ENCODE peak calls at places on chromosomes 7 and 10, in eight cellular contexts. Q is fibroblast of lung, C is body of pancreas, O is tibial nerve, G is transverse colon, L is GM23338, N is testis, R is PC-9. E is an unnamed sample.
A peak's percentile ranks its signal among the peaks of the same experiment; 100 is the strongest.

GRCh38 chr10:100735087-100735344 is 10.4 kb upstream of the PAX2 start:
- DNase-seq in Q (no peak), C (no peak), O (no peak), G (no peak), L (no peak), N (no peak), R (no peak), E (no peak)

GRCh38 chr7:133230591-133231194 is 22.2 kb upstream of the EXOC4 start:
- DNase-seq in Q (peak; percentile 70), C (peak; percentile 75), O (no peak), G (peak; percentile 35), L (peak; percentile 78), N (peak; percentile 84), R (peak; percentile 25), E (peak; percentile 54)

GRCh38 chr7:31776616-31777015 is 89.6 kb downstream of the PPP1R17 start:
- DNase-seq in Q (peak; percentile 28), C (no peak), O (no peak), G (no peak), L (no peak), N (no peak), R (no peak), E (no peak)

GRCh38 chr7:135602304-135602703 is 44.6 kb downstream of the NUP205 start:
- DNase-seq in Q (no peak), C (no peak), O (no peak), G (no peak), L (no peak), N (no peak), R (no peak), E (no peak)

GRCh38 chr7:44213872-44214595 is 13.3 kb downstream of the YKT6 start:
- DNase-seq in Q (peak; percentile 47), C (no peak), O (no peak), G (no peak), L (peak; percentile 89), N (no peak), R (no peak), E (peak; percentile 79)

GRCh38 chr7:70693690-70694356 is 438.1 kb upstream of the GALNT17 start:
- DNase-seq in Q (peak; percentile 57), C (peak; percentile 59), O (peak; percentile 49), G (peak; percentile 85), L (peak; percentile 80), N (peak; percentile 69), R (no peak), E (peak; percentile 81)

GRCh38 chr10:34581871-34582532 is 233.1 kb downstream of the PARD3 start:
- DNase-seq in Q (peak; percentile 52), C (no peak), O (no peak), G (no peak), L (no peak), N (no peak), R (no peak), E (no peak)

GRCh38 chr10:126895214-126895781 is 9.9 kb upstream of the DOCK1 start:
- DNase-seq in Q (no peak), C (peak; percentile 57), O (no peak), G (no peak), L (no peak), N (no peak), R (no peak), E (no peak)

GRCh38 chr10:84256510-84257342 is 11.9 kb downstream of the RGR start:
- DNase-seq in Q (peak; percentile 44), C (peak; percentile 41), O (peak; percentile 30), G (peak; percentile 56), L (peak; percentile 95), N (peak; percentile 69), R (peak; percentile 44), E (peak; percentile 72)

GRCh38 chr7:123367508-123368122 is 166.8 kb downstream of the IQUB start:
- DNase-seq in Q (peak; percentile 59), C (peak; percentile 32), O (no peak), G (no peak), L (peak; percentile 71), N (peak; percentile 47), R (peak; percentile 15), E (peak; percentile 26)

GRCh38 chr10:12243860-12244620 is 48.1 kb downstream of the CDC123 start:
- DNase-seq in Q (no peak), C (no peak), O (no peak), G (no peak), L (no peak), N (no peak), R (no peak), E (no peak)

GRCh38 chr7:83861876-83862275 is 212.9 kb upstream of the SEMA3E start:
- DNase-seq in Q (no peak), C (no peak), O (no peak), G (no peak), L (no peak), N (no peak), R (no peak), E (no peak)

GRCh38 chr10:132016514-132016913 is 34.8 kb upstream of the BNIP3 start:
- DNase-seq in Q (no peak), C (no peak), O (no peak), G (no peak), L (no peak), N (no peak), R (no peak), E (no peak)

GRCh38 chr7:28358423-28358868 is 53.9 kb upstream of the CREB5 start:
- DNase-seq in Q (peak; percentile 99), C (no peak), O (no peak), G (no peak), L (peak; percentile 41), N (no peak), R (no peak), E (no peak)

GRCh38 chr7:28203498-28204240 is 23.1 kb upstream of the JAZF1 start:
- DNase-seq in Q (peak; percentile 20), C (no peak), O (no peak), G (no peak), L (no peak), N (no peak), R (no peak), E (no peak)

GRCh38 chr10:68550747-68551411 is 9.3 kb upstream of the TET1 start:
- DNase-seq in Q (peak; percentile 89), C (peak; percentile 56), O (no peak), G (peak; percentile 60), L (peak; percentile 97), N (peak; percentile 76), R (peak; percentile 49), E (peak; percentile 74)

GRCh38 chr10:70799124-70799523 is 13.9 kb upstream of the TBATA start:
- DNase-seq in Q (no peak), C (no peak), O (no peak), G (no peak), L (no peak), N (no peak), R (no peak), E (no peak)

GRCh38 chr7:44307301-44307900 is 18.0 kb downstream of the CAMK2B start:
- DNase-seq in Q (peak; percentile 54), C (no peak), O (no peak), G (no peak), L (peak; percentile 62), N (peak; percentile 5), R (peak; percentile 74), E (peak; percentile 70)

GRCh38 chr7:128919241-128919640 is 8.7 kb upstream of the KCP start:
- DNase-seq in Q (no peak), C (no peak), O (no peak), G (no peak), L (no peak), N (no peak), R (no peak), E (no peak)

GRCh38 chr10:71361581-71361980 is 35.1 kb upstream of the CDH23 start:
- DNase-seq in Q (no peak), C (no peak), O (no peak), G (no peak), L (no peak), N (no peak), R (no peak), E (no peak)

GRCh38 chr10:16586358-16587138 is 64.9 kb upstream of the C1QL3 start:
- DNase-seq in Q (no peak), C (no peak), O (no peak), G (no peak), L (no peak), N (no peak), R (no peak), E (no peak)

GRCh38 chr10:82934429-82934828 is 1059.4 kb downstream of the NRG3 start:
- DNase-seq in Q (no peak), C (no peak), O (no peak), G (no peak), L (peak; percentile 47), N (no peak), R (no peak), E (peak; percentile 15)
- TF ChIP-seq CTCF in Q (no peak), C (no peak), O (no peak), G (no peak), L (peak; percentile 59), N (no peak), R (no peak), E (peak; percentile 38)

GRCh38 chr10:88428976-88429375 is 154.1 kb downstream of the RNLS start:
- DNase-seq in Q (no peak), C (no peak), O (no peak), G (no peak), L (no peak), N (no peak), R (no peak), E (no peak)
- H3K27ac ChIP-seq in Q (no peak overlapping the region), C (no peak overlapping the region), O (no peak overlapping the region), G (no peak overlapping the region), L (no peak overlapping the region), N (no peak overlapping the region), R (peak overlapping the region; percentile 78), E (peak overlapping the region; percentile 23)

DNA sequence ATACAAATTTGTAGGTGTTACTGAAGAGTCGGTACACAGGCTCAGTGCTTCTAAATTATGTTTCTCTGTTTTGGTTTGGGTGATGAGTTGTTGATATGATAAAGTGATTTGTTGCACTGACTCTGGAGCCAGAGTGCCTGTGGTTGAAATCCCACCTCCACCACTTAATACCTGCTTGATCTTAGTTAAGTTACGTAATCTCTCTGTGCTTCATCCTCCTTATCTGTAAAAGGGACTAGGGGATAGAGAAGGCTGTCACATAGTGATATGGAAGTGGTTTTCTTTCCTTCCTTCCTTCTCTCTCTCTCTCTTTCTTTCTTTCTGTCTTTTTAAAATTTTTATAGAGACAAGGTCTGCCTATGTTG is 664 bp upstream of the HPS6 start:
- DNase-seq in Q (no peak), C (no peak), O (no peak), G (no peak), L (no peak), N (no peak), R (no peak), E (no peak)
- H3K4me3 ChIP-seq in Q (no peak overlapping the region), C (no peak overlapping the region), O (peak overlapping the region; percentile 65), G (no peak overlapping the region), L (peak overlapping the region; percentile 90), N (peak overlapping the region; percentile 94), R (peak overlapping the region; percentile 81), E (peak overlapping the region; percentile 85)

GRCh38 chr10:102945449-102945848 is 27.4 kb downstream of the CNNM2 start:
- DNase-seq in Q (no peak), C (no peak), O (no peak), G (no peak), L (no peak), N (no peak), R (no peak), E (no peak)

GRCh38 chr10:102935939-102936605 is 18.0 kb downstream of the CNNM2 start:
- DNase-seq in Q (no peak), C (no peak), O (no peak), G (no peak), L (no peak), N (no peak), R (no peak), E (no peak)

GRCh38 chr10:102946992-102947391 is 28.9 kb downstream of the CNNM2 start:
- DNase-seq in Q (no peak), C (no peak), O (no peak), G (no peak), L (no peak), N (no peak), R (no peak), E (no peak)

GRCh38 chr10:102945989-102946388 is 27.9 kb downstream of the CNNM2 start:
- DNase-seq in Q (no peak), C (no peak), O (no peak), G (no peak), L (peak; percentile 12), N (no peak), R (no peak), E (no peak)

GRCh38 chr10:102941401-102941800 is 23.3 kb downstream of the CNNM2 start:
- DNase-seq in Q (no peak), C (no peak), O (no peak), G (no peak), L (peak; percentile 46), N (no peak), R (no peak), E (no peak)
- TF ChIP-seq CTCF in Q (no peak), C (no peak), O (no peak), G (no peak), L (peak; percentile 3), N (no peak), R (no peak), E (no peak)

E was measured in WERI-Rb-1.